ENCODE peak calls at places on chromosomes 6 and 20, in seven cellular contexts. J, U, L, K, M, B and D are unnamed samples.

GRCh38 chr20:62923669-62924566 is 2.4 kb downstream of the DIDO1 start:
- DNase-seq in J (no peak), U (no peak), L (no peak), K (no peak), M (no peak), B (no peak), D (peak)

GRCh38 chr20:61417221-61417941 is 165.3 kb downstream of the CDH4 start:
- DNase-seq in J (no peak), U (no peak), L (no peak), K (no peak), M (no peak), B (no peak), D (no peak)

GRCh38 chr6:125377621-125378020 is 75.9 kb upstream of the HDDC2 start:
- DNase-seq in J (no peak), U (no peak), L (peak), K (no peak), M (no peak), B (peak), D (no peak)

GRCh38 chr6:133880006-133880405 is 8.9 kb upstream of the TCF21 start:
- DNase-seq in J (no peak), U (no peak), L (no peak), K (no peak), M (no peak), B (no peak), D (no peak)

GRCh38 chr6:165308926-165309731 is at the start of gene C6orf118:
- DNase-seq in J (peak), U (peak), L (no peak), K (no peak), M (no peak), B (no peak), D (no peak)

GRCh38 chr20:39016076-39016475 is 53.9 kb downstream of the DHX35 start:
- DNase-seq in J (no peak), U (no peak), L (peak), K (no peak), M (no peak), B (no peak), D (no peak)

GRCh38 chr20:52311209-52311794 is 119.7 kb upstream of the ZFP64 start:
- DNase-seq in J (no peak), U (no peak), L (no peak), K (no peak), M (no peak), B (no peak), D (no peak)

GRCh38 chr20:50583422-50584150 is 73.4 kb downstream of the PTPN1 start:
- DNase-seq in J (no peak), U (no peak), L (no peak), K (no peak), M (no peak), B (no peak), D (no peak)

GRCh38 chr20:44038681-44039123 is 124.0 kb downstream of the TOX2 start:
- DNase-seq in J (no peak), U (no peak), L (peak), K (no peak), M (no peak), B (no peak), D (no peak)

GRCh38 chr20:8933391-8933807 is 135.5 kb upstream of the PLCB4 start:
- DNase-seq in J (no peak), U (no peak), L (peak), K (no peak), M (peak), B (no peak), D (no peak)

GRCh38 chr6:164344801-164345291 is 930.3 kb downstream of the QKI start:
- DNase-seq in J (no peak), U (peak), L (no peak), K (no peak), M (no peak), B (no peak), D (no peak)

GRCh38 chr6:41922154-41922553 is 855 bp downstream of the BYSL start:
- DNase-seq in J (no peak), U (no peak), L (no peak), K (no peak), M (no peak), B (no peak), D (no peak)

GRCh38 chr20:31540406-31540805 is 26.2 kb downstream of the HM13 start:
- DNase-seq in J (no peak), U (no peak), L (no peak), K (no peak), M (no peak), B (no peak), D (no peak)

GRCh38 chr20:51560550-51561307 is 18.2 kb upstream of the NFATC2 start:
- DNase-seq in J (no peak), U (no peak), L (peak), K (no peak), M (no peak), B (no peak), D (no peak)

GRCh38 chr20:29690274-29690673 is 1567.2 kb upstream of the DEFB115 start:
- DNase-seq in J (no peak), U (no peak), L (no peak), K (no peak), M (peak), B (no peak), D (no peak)

GRCh38 chr6:91788501-91788900 is 1201.6 kb upstream of the MAP3K7 start:
- DNase-seq in J (no peak), U (no peak), L (no peak), K (no peak), M (no peak), B (no peak), D (no peak)

GRCh38 chr6:132365319-132365907 is 35.9 kb downstream of the MOXD1 start:
- DNase-seq in J (no peak), U (peak), L (no peak), K (no peak), M (no peak), B (no peak), D (no peak)

GRCh38 chr6:14079433-14079832 is 38.1 kb upstream of the CD83 start:
- DNase-seq in J (no peak), U (no peak), L (no peak), K (peak), M (no peak), B (no peak), D (no peak)

GRCh38 chr6:45305546-45305945 is 22.6 kb upstream of the RUNX2 start:
- DNase-seq in J (no peak), U (no peak), L (peak), K (no peak), M (no peak), B (no peak), D (no peak)

GRCh38 chr6:47698342-47698787 is at the start of gene ADGRF4:
- DNase-seq in J (no peak), U (no peak), L (peak), K (no peak), M (no peak), B (no peak), D (no peak)

GRCh38 chr6:46628976-46629375 is 23.6 kb downstream of the CYP39A1 start:
- DNase-seq in J (no peak), U (no peak), L (no peak), K (no peak), M (no peak), B (no peak), D (no peak)

GRCh38 chr6:43465978-43466377 is 10.6 kb upstream of the DLK2 start:
- DNase-seq in J (no peak), U (no peak), L (no peak), K (no peak), M (no peak), B (no peak), D (no peak)

GRCh38 chr6:39029156-39030011 is 19.2 kb upstream of the GLP1R start:
- DNase-seq in J (peak), U (no peak), L (no peak), K (peak), M (no peak), B (no peak), D (peak)

GRCh38 chr6:76694779-76695178 is 622.3 kb upstream of the IMPG1 start:
- DNase-seq in J (no peak), U (no peak), L (no peak), K (no peak), M (no peak), B (no peak), D (no peak)